ENCODE peak calls at places on chromosomes 11 and 22, in seven cellular contexts. One of them, this sample, is unnamed.
A peak's percentile ranks its signal among the peaks of the same experiment; 100 is the strongest.

GRCh38 chr11:27863637-27864036 is 163.4 kb upstream of the BDNF start:
- DNase-seq in HCT116: no peak
- DNase-seq in neural progenitor cell: peak; percentile 3
- DNase-seq in PC-9: no peak
- DNase-seq in K562: no peak
- DNase-seq in fibroblast of lung: no peak
- DNase-seq in mammary epithelial cell: no peak
- DNase-seq in this sample: no peak

GRCh38 chr11:35127619-35128018 is 11.4 kb upstream of the CD44 start:
- DNase-seq in neural progenitor cell: no peak
- DNase-seq in K562: no peak
- DNase-seq in fibroblast of lung: no peak
- DNase-seq in PC-9: no peak
- DNase-seq in mammary epithelial cell: no peak
- DNase-seq in HCT116: no peak
- DNase-seq in this sample: no peak

GRCh38 chr11:33703771-33704170 is 3.1 kb upstream of the C11orf91 start:
- DNase-seq in HCT116: no peak
- DNase-seq in PC-9: peak; percentile 86
- DNase-seq in neural progenitor cell: no peak
- DNase-seq in mammary epithelial cell: peak; percentile 76
- DNase-seq in fibroblast of lung: peak; percentile 63
- DNase-seq in K562: no peak
- DNase-seq in this sample: peak; percentile 92

GRCh38 chr11:21511835-21512440 is 680.9 kb upstream of the ANO5 start:
- DNase-seq in PC-9: no peak
- DNase-seq in fibroblast of lung: peak; percentile 27
- DNase-seq in neural progenitor cell: peak; percentile 87
- DNase-seq in K562: peak; percentile 29
- DNase-seq in HCT116: peak; percentile 3
- DNase-seq in mammary epithelial cell: peak; percentile 67
- DNase-seq in this sample: peak; percentile 39

GRCh38 chr11:125164091-125164421 is 495 bp upstream of the PKNOX2 start:
- DNase-seq in mammary epithelial cell: no peak
- DNase-seq in PC-9: no peak
- DNase-seq in neural progenitor cell: no peak
- DNase-seq in HCT116: no peak
- DNase-seq in K562: no peak
- DNase-seq in fibroblast of lung: no peak
- DNase-seq in this sample: no peak

GRCh38 chr11:66547662-66548009 is 933 bp downstream of the ACTN3 start:
- DNase-seq in neural progenitor cell: peak; percentile 88
- DNase-seq in HCT116: no peak
- DNase-seq in K562: no peak
- DNase-seq in PC-9: no peak
- DNase-seq in fibroblast of lung: no peak
- DNase-seq in mammary epithelial cell: no peak
- DNase-seq in this sample: no peak

GRCh38 chr11:61816736-61817455 is at the start of gene FADS1:
- DNase-seq in mammary epithelial cell: peak; percentile 73
- DNase-seq in PC-9: peak; percentile 88
- DNase-seq in K562: peak; percentile 95
- DNase-seq in HCT116: peak; percentile 91
- DNase-seq in fibroblast of lung: peak; percentile 94
- DNase-seq in neural progenitor cell: peak; percentile 98
- DNase-seq in this sample: peak; percentile 97

GRCh38 chr11:126063510-126063858 is 818 bp upstream of the CDON start:
- DNase-seq in neural progenitor cell: no peak
- DNase-seq in fibroblast of lung: no peak
- DNase-seq in mammary epithelial cell: no peak
- DNase-seq in HCT116: no peak
- DNase-seq in K562: no peak
- DNase-seq in PC-9: no peak
- DNase-seq in this sample: no peak

GRCh38 chr11:127226959-127227358 is 226.4 kb upstream of the KIRREL3 start:
- DNase-seq in neural progenitor cell: no peak
- DNase-seq in mammary epithelial cell: no peak
- DNase-seq in HCT116: no peak
- DNase-seq in PC-9: no peak
- DNase-seq in fibroblast of lung: peak; percentile 8
- DNase-seq in K562: no peak
- DNase-seq in this sample: no peak

GRCh38 chr11:33543823-33544222 is 156.8 kb downstream of the C11orf91 start:
- DNase-seq in PC-9: no peak
- DNase-seq in K562: no peak
- DNase-seq in fibroblast of lung: no peak
- DNase-seq in neural progenitor cell: no peak
- DNase-seq in HCT116: no peak
- DNase-seq in mammary epithelial cell: peak; percentile 27
- DNase-seq in this sample: peak; percentile 25

GRCh38 chr11:63985812-63986155 is 454 bp upstream of the OTUB1 start:
- DNase-seq in mammary epithelial cell: no peak
- DNase-seq in neural progenitor cell: no peak
- DNase-seq in PC-9: no peak
- DNase-seq in HCT116: no peak
- DNase-seq in fibroblast of lung: no peak
- DNase-seq in K562: peak; percentile 52
- DNase-seq in this sample: no peak

GRCh38 chr11:63567044-63567840 is 4.1 kb upstream of the PLAAT2 start:
- DNase-seq in neural progenitor cell: no peak
- DNase-seq in HCT116: peak; percentile 68
- DNase-seq in fibroblast of lung: peak; percentile 94
- DNase-seq in mammary epithelial cell: peak; percentile 95
- DNase-seq in K562: peak; percentile 72
- DNase-seq in PC-9: peak; percentile 96
- DNase-seq in this sample: peak; percentile 97

GRCh38 chr22:30054764-30055069 is 25.5 kb upstream of the HORMAD2 start:
- DNase-seq in neural progenitor cell: no peak
- DNase-seq in PC-9: no peak
- DNase-seq in HCT116: no peak
- DNase-seq in mammary epithelial cell: no peak
- DNase-seq in K562: no peak
- DNase-seq in fibroblast of lung: no peak
- DNase-seq in this sample: no peak

GRCh38 chr11:116527180-116527991 is 245.4 kb downstream of the BUD13 start:
- DNase-seq in HCT116: no peak
- DNase-seq in fibroblast of lung: no peak
- DNase-seq in PC-9: no peak
- DNase-seq in K562: no peak
- DNase-seq in neural progenitor cell: no peak
- DNase-seq in mammary epithelial cell: no peak
- DNase-seq in this sample: no peak

GRCh38 chr11:34633990-34634725 is 13.3 kb downstream of the EHF start:
- DNase-seq in PC-9: peak; percentile 90
- DNase-seq in mammary epithelial cell: peak; percentile 69
- DNase-seq in fibroblast of lung: peak; percentile 45
- DNase-seq in K562: no peak
- DNase-seq in HCT116: no peak
- DNase-seq in neural progenitor cell: no peak
- DNase-seq in this sample: peak; percentile 49

GRCh38 chr22:48031589-48031988 is 1269.1 kb downstream of the TBC1D22A start:
- DNase-seq in HCT116: no peak
- DNase-seq in PC-9: no peak
- DNase-seq in K562: no peak
- DNase-seq in neural progenitor cell: no peak
- DNase-seq in fibroblast of lung: no peak
- DNase-seq in mammary epithelial cell: no peak
- DNase-seq in this sample: no peak

GRCh38 chr11:69664901-69665300 is 10.3 kb downstream of the LTO1 start:
- DNase-seq in mammary epithelial cell: no peak
- DNase-seq in PC-9: no peak
- DNase-seq in HCT116: no peak
- DNase-seq in fibroblast of lung: no peak
- DNase-seq in neural progenitor cell: no peak
- DNase-seq in K562: no peak
- DNase-seq in this sample: no peak

GRCh38 chr22:19253143-19253542 is 38.4 kb downstream of the CLTCL1 start:
- DNase-seq in neural progenitor cell: no peak
- DNase-seq in PC-9: no peak
- DNase-seq in HCT116: no peak
- DNase-seq in mammary epithelial cell: no peak
- DNase-seq in fibroblast of lung: no peak
- DNase-seq in K562: no peak
- DNase-seq in this sample: no peak

GRCh38 chr11:95152878-95153856 is 63.5 kb downstream of the ENDOD1 start:
- DNase-seq in fibroblast of lung: no peak
- DNase-seq in K562: peak; percentile 97
- DNase-seq in HCT116: no peak
- DNase-seq in neural progenitor cell: no peak
- DNase-seq in PC-9: no peak
- DNase-seq in mammary epithelial cell: no peak
- DNase-seq in this sample: no peak

GRCh38 chr11:85941380-85941973 is 86.3 kb downstream of the CCDC83 start:
- DNase-seq in K562: peak; percentile 57
- DNase-seq in fibroblast of lung: peak; percentile 58
- DNase-seq in mammary epithelial cell: peak; percentile 46
- DNase-seq in PC-9: no peak
- DNase-seq in HCT116: no peak
- DNase-seq in neural progenitor cell: peak; percentile 66
- DNase-seq in this sample: peak; percentile 59

GRCh38 chr22:23128269-23129108 is 13.3 kb downstream of the RSPH14 start:
- DNase-seq in K562: peak; percentile 62
- DNase-seq in HCT116: peak; percentile 59
- DNase-seq in neural progenitor cell: peak; percentile 91
- DNase-seq in mammary epithelial cell: peak; percentile 47
- DNase-seq in PC-9: no peak
- DNase-seq in fibroblast of lung: peak; percentile 74
- DNase-seq in this sample: peak; percentile 73

GRCh38 chr22:46828323-46829139 is 66.1 kb downstream of the TBC1D22A start:
- DNase-seq in K562: no peak
- DNase-seq in HCT116: no peak
- DNase-seq in mammary epithelial cell: no peak
- DNase-seq in neural progenitor cell: no peak
- DNase-seq in PC-9: no peak
- DNase-seq in fibroblast of lung: no peak
- DNase-seq in this sample: peak; percentile 30
- H3K79me2 ChIP-seq in K562: no peaks in the 10 kb centered on the region
- H3K79me2 ChIP-seq in HCT116: peaks cover 9% of the 10 kb centered on the region
- H3K79me2 ChIP-seq in mammary epithelial cell: peaks cover 64% of the 10 kb centered on the region
- H3K79me2 ChIP-seq in neural progenitor cell: no peaks in the 10 kb centered on the region
- H3K79me2 ChIP-seq in PC-9: peaks cover 47% of the 10 kb centered on the region
- H3K79me2 ChIP-seq in fibroblast of lung: peaks cover 7% of the 10 kb centered on the region
- H3K79me2 ChIP-seq in this sample: peaks cover 37% of the 10 kb centered on the region

DNA sequence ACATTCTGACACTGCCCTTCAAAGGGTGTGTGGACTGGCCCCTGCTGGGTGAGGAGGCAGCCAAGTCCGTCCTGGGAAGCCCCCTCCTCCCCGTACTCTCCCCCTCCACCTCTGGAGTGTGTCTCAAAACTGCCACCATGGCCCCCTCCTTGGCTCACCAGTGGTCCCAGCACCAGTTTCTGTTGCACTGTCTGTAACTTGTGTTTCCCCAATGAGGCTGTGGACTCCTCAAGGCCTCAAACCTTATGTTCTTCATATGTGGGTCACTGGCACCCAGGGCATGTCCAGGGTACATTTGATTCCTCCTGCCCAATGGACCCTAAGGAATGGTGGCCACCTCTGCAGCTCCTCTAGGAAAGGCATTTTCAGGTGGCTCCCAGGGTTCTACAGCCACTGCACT is 6.6 kb upstream of the NPTXR start:
- DNase-seq in mammary epithelial cell: no peak
- DNase-seq in K562: no peak
- DNase-seq in neural progenitor cell: no peak
- DNase-seq in HCT116: no peak
- DNase-seq in PC-9: no peak
- DNase-seq in fibroblast of lung: no peak
- DNase-seq in this sample: no peak
- H3K4me3 ChIP-seq in mammary epithelial cell: no peak overlapping the region
- H3K4me3 ChIP-seq in K562: no peak overlapping the region
- H3K4me3 ChIP-seq in neural progenitor cell: no peak overlapping the region
- H3K4me3 ChIP-seq in HCT116: no peak overlapping the region
- H3K4me3 ChIP-seq in PC-9: no peak overlapping the region
- H3K4me3 ChIP-seq in fibroblast of lung: no peak overlapping the region
- H3K4me3 ChIP-seq in this sample: no peak overlapping the region

GRCh38 chr22:50674606-50675552 is 2.3 kb downstream of the SHANK3 start:
- DNase-seq in mammary epithelial cell: peak; percentile 82
- DNase-seq in fibroblast of lung: peak; percentile 26
- DNase-seq in PC-9: peak; percentile 89
- DNase-seq in HCT116: peak; percentile 61
- DNase-seq in K562: peak; percentile 18
- DNase-seq in neural progenitor cell: peak; percentile 86
- DNase-seq in this sample: peak; percentile 73
- H2AFZ ChIP-seq in mammary epithelial cell: peak overlapping the region; percentile 82
- H2AFZ ChIP-seq in fibroblast of lung: no peak overlapping the region
- H2AFZ ChIP-seq in PC-9: peak overlapping the region; percentile 63
- H2AFZ ChIP-seq in HCT116: peak overlapping the region; percentile 26
- H2AFZ ChIP-seq in K562: no peak overlapping the region
- H2AFZ ChIP-seq in neural progenitor cell: peak overlapping the region; percentile 94
- H2AFZ ChIP-seq in this sample: peak overlapping the region; percentile 81

DNA sequence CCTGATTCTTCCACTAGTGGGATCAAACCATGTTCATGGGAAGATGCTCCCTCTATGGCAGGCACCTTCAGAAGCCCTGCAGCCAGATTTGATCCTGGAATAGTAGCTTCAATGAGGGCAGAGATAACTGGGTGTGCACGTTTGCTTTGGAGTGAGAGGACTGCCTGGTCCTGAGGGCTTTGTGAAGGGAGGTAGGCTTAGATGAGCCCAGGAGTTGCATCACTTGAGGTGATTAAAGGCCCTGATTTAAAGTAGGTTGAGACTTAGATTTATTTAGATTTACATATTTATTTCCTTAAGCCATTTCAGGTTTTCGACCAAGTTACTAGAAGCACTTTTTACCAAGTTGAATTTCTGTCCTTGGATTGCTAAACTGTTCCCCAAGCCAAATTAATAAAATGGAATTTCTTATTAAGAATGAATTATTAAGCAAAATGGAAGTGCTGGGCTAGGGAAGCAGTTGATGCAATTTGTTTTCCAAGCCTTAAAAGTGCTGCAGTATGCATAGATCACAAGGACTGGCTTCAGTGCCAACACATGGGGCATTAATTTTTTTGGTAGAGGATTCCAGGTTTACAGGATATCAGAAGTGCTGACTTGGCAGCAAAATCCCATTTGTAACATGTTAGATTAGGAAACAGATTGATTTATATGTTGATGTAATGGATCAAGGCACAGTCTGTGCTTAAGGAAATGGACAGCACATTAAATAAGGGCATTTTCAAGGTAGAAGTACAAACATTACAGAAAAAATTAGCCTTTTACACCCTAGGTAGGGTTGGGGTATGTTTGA is 33.0 kb downstream of the APLP2 start:
- DNase-seq in HCT116: no peak
- DNase-seq in neural progenitor cell: no peak
- DNase-seq in K562: no peak
- DNase-seq in fibroblast of lung: no peak
- DNase-seq in PC-9: no peak
- DNase-seq in mammary epithelial cell: no peak
- DNase-seq in this sample: no peak
- H3K79me2 ChIP-seq in HCT116: peaks cover 77% of the 10 kb centered on the region
- H3K79me2 ChIP-seq in neural progenitor cell: peaks cover 98% of the 10 kb centered on the region
- H3K79me2 ChIP-seq in K562: peaks cover 84% of the 10 kb centered on the region
- H3K79me2 ChIP-seq in fibroblast of lung: peaks cover 17% of the 10 kb centered on the region
- H3K79me2 ChIP-seq in PC-9: peaks cover 91% of the 10 kb centered on the region
- H3K79me2 ChIP-seq in mammary epithelial cell: peaks cover 95% of the 10 kb centered on the region
- H3K79me2 ChIP-seq in this sample: peaks cover 92% of the 10 kb centered on the region